ENCODE peak calls at places on chromosome 2, in nine cellular contexts. B is HCT116, W is sigmoid colon, X is esophagus squamous epithelium, R is adrenal gland, G is ovary, V is esophagus muscularis mucosa, S is breast epithelium, I is A549. Q is an unnamed sample.

GRCh38 chr2:144801766-144802165 is 281.8 kb upstream of the ZEB2 start:
- DNase-seq in B (no peak), W (no peak), X (no peak), R (no peak), G (no peak), V (no peak), S (no peak), I (no peak), Q (no peak)

GRCh38 chr2:95318431-95319220 is 21.5 kb downstream of the KCNIP3 start:
- DNase-seq in B (no peak), W (no peak), X (no peak), R (no peak), G (no peak), V (no peak), S (no peak), I (no peak), Q (no peak)

GRCh38 chr2:152067823-152068222 is 31.0 kb downstream of the CACNB4 start:
- DNase-seq in B (no peak), W (no peak), X (no peak), R (no peak), G (no peak), V (no peak), S (no peak), I (no peak), Q (no peak)

GRCh38 chr2:28055325-28055970 is 164.9 kb downstream of the BABAM2 start:
- DNase-seq in B (no peak), W (no peak), X (no peak), R (no peak), G (no peak), V (no peak), S (no peak), I (no peak), Q (no peak)

GRCh38 chr2:68362069-68362468 is 3.0 kb upstream of the PLEK start:
- DNase-seq in B (peak; percentile 65), W (peak; percentile 86), X (peak; percentile 8), R (peak; percentile 55), G (peak; percentile 71), V (no peak), S (peak; percentile 58), I (peak; percentile 81), Q (peak; percentile 53)

GRCh38 chr2:134491796-134492441 is 226.9 kb downstream of the TMEM163 start:
- DNase-seq in B (peak; percentile 37), W (no peak), X (no peak), R (no peak), G (no peak), V (no peak), S (no peak), I (peak; percentile 53), Q (no peak)

GRCh38 chr2:203891474-203891873 is 23.9 kb downstream of the CTLA4 start:
- DNase-seq in B (no peak), W (peak; percentile 67), X (no peak), R (peak; percentile 28), G (no peak), V (no peak), S (no peak), I (no peak), Q (no peak)

GRCh38 chr2:67311536-67311935 is 85.6 kb upstream of the ETAA1 start:
- DNase-seq in B (no peak), W (no peak), X (no peak), R (no peak), G (no peak), V (no peak), S (no peak), I (no peak), Q (no peak)

GRCh38 chr2:176074919-176075425 is 8.8 kb downstream of the EVX2 start:
- DNase-seq in B (no peak), W (no peak), X (no peak), R (no peak), G (no peak), V (no peak), S (no peak), I (no peak), Q (no peak)

GRCh38 chr2:28366496-28367282 is 26.0 kb upstream of the FOSL2 start:
- DNase-seq in B (no peak), W (no peak), X (no peak), R (peak; percentile 81), G (no peak), V (no peak), S (no peak), I (no peak), Q (no peak)

GRCh38 chr2:70145168-70145538 is 45.7 kb downstream of the C2orf42 start:
- DNase-seq in B (no peak), W (no peak), X (no peak), R (no peak), G (no peak), V (no peak), S (no peak), I (no peak), Q (no peak)

GRCh38 chr2:70142590-70143313 is 48.1 kb downstream of the C2orf42 start:
- DNase-seq in B (peak; percentile 98), W (peak; percentile 100), X (peak; percentile 100), R (peak; percentile 99), G (peak; percentile 100), V (peak; percentile 100), S (peak; percentile 100), I (peak; percentile 100), Q (peak; percentile 100)

GRCh38 chr2:70144443-70145167 is 46.2 kb downstream of the C2orf42 start:
- DNase-seq in B (no peak), W (no peak), X (no peak), R (no peak), G (no peak), V (no peak), S (no peak), I (no peak), Q (no peak)

GRCh38 chr2:70141754-70142589 is 48.8 kb downstream of the C2orf42 start:
- DNase-seq in B (peak; percentile 32), W (no peak), X (peak; percentile 100), R (peak; percentile 77), G (no peak), V (no peak), S (peak; percentile 78), I (peak; percentile 84), Q (no peak)

GRCh38 chr2:70143314-70144150 is 47.3 kb downstream of the C2orf42 start:
- DNase-seq in B (peak; percentile 41), W (peak; percentile 82), X (no peak), R (peak; percentile 78), G (peak; percentile 57), V (no peak), S (peak; percentile 65), I (peak; percentile 81), Q (peak; percentile 90)
- TF ChIP-seq POLR2A in B (peak; percentile 87), W (peak; percentile 14), X (no peak), R (peak; percentile 35), G (no peak), V (no peak), S (no peak), I (peak; percentile 41), Q (no peak)

GRCh38 chr2:109349555-109350430 is 220.8 kb downstream of the SH3RF3 start:
- DNase-seq in B (no peak), W (no peak), X (no peak), R (no peak), G (no peak), V (peak; percentile 85), S (no peak), I (no peak), Q (no peak)
- TF ChIP-seq CTCF in B (no peak), W (no peak), X (no peak), R (peak; percentile 14), G (no peak), V (no peak), S (no peak), I (no peak), Q (no peak)

DNA sequence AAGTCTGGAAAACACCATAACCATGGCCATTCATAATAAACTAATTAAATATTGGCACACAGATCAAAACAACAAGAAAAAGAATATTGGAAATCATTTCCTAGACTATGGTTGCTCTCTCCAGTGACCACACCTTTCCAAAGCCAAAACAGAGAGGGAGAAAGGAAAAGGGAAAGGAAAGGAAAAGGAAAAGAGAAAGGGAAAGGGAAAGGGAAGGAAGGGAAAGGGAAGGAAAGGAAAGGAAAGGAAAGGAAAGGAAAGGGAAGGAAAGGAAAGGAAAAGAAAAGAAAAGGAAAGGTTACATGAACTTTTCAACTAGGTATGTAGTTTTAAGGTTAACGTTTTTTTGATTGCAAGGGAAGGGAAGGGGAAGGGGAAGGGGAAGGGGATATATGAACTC is 360.5 kb upstream of the SLC39A10 start:
- DNase-seq in B (no peak), W (no peak), X (no peak), R (no peak), G (no peak), V (no peak), S (no peak), I (no peak), Q (no peak)
- TF ChIP-seq POLR2A in B (no peak), W (no peak), X (no peak), R (no peak), G (no peak), V (no peak), S (no peak), I (no peak), Q (no peak)

GRCh38 chr2:7028846-7029245 is 111.6 kb downstream of the RNF144A start:
- DNase-seq in B (no peak), W (peak; percentile 55), X (no peak), R (no peak), G (no peak), V (no peak), S (no peak), I (no peak), Q (peak; percentile 52)

GRCh38 chr2:7027961-7028655 is 110.9 kb downstream of the RNF144A start:
- DNase-seq in B (no peak), W (peak; percentile 55), X (no peak), R (no peak), G (no peak), V (no peak), S (no peak), I (no peak), Q (peak; percentile 60)

GRCh38 chr2:7030810-7031209 is 113.6 kb downstream of the RNF144A start:
- DNase-seq in B (no peak), W (peak; percentile 33), X (no peak), R (no peak), G (no peak), V (no peak), S (no peak), I (no peak), Q (no peak)

GRCh38 chr2:7027436-7027835 is 110.2 kb downstream of the RNF144A start:
- DNase-seq in B (no peak), W (peak; percentile 39), X (no peak), R (no peak), G (no peak), V (no peak), S (no peak), I (no peak), Q (no peak)

GRCh38 chr2:7029291-7030059 is 112.3 kb downstream of the RNF144A start:
- DNase-seq in B (no peak), W (peak; percentile 59), X (no peak), R (no peak), G (no peak), V (no peak), S (no peak), I (no peak), Q (no peak)
- TF ChIP-seq CTCF in B (no peak), W (no peak), X (no peak), R (peak; percentile 10), G (no peak), V (no peak), S (no peak), I (no peak), Q (no peak)

GRCh38 chr2:62456721-62457539 is 49.1 kb downstream of the TMEM17 start:
- DNase-seq in B (no peak), W (peak; percentile 85), X (peak; percentile 15), R (peak; percentile 64), G (peak; percentile 85), V (no peak), S (peak; percentile 67), I (peak; percentile 79), Q (no peak)
- TF ChIP-seq POLR2A in B (no peak), W (no peak), X (no peak), R (no peak), G (no peak), V (no peak), S (no peak), I (peak; percentile 28), Q (no peak)

GRCh38 chr2:101860157-101860556 is 131.6 kb upstream of the IL1R2 start:
- DNase-seq in B (no peak), W (no peak), X (no peak), R (no peak), G (no peak), V (no peak), S (no peak), I (no peak), Q (no peak)
- TF ChIP-seq CTCF in B (no peak), W (no peak), X (no peak), R (no peak), G (no peak), V (no peak), S (no peak), I (no peak), Q (no peak)

Q was measured in lower leg skin.